ENCODE peak calls at places on chromosome 9, in six cellular contexts. M, T, Z, V, P and D are unnamed samples.

GRCh38 chr9:87226896-87227295 is 270.8 kb upstream of the DAPK1 start:
- DNase-seq in M (no peak), T (no peak), Z (peak; percentile 18), V (no peak), P (no peak), D (peak; percentile 16)

GRCh38 chr9:16417101-16417500 is 453.4 kb downstream of the BNC2 start:
- DNase-seq in M (no peak), T (no peak), Z (peak; percentile 96), V (no peak), P (no peak), D (peak; percentile 97)

GRCh38 chr9:128969491-128969890 is 22.0 kb downstream of the NUP188 start:
- DNase-seq in M (no peak), T (no peak), Z (peak; percentile 49), V (no peak), P (no peak), D (peak; percentile 52)

GRCh38 chr9:96047741-96048115 is 172.2 kb downstream of the ERCC6L2 start:
- DNase-seq in M (no peak), T (no peak), Z (no peak), V (no peak), P (peak; percentile 39), D (no peak)

GRCh38 chr9:137437691-137438590 is 3.2 kb downstream of the ENTPD8 start:
- DNase-seq in M (no peak), T (no peak), Z (no peak), V (no peak), P (peak; percentile 1), D (no peak)

GRCh38 chr9:126919193-126919592 is 4.6 kb downstream of the RALGPS1 start:
- DNase-seq in M (no peak), T (no peak), Z (no peak), V (no peak), P (no peak), D (no peak)

GRCh38 chr9:136225366-136225747 is 20.3 kb downstream of the QSOX2 start:
- DNase-seq in M (no peak), T (no peak), Z (no peak), V (no peak), P (no peak), D (no peak)

GRCh38 chr9:12657998-12658397 is 35.2 kb upstream of the TYRP1 start:
- DNase-seq in M (no peak), T (no peak), Z (no peak), V (no peak), P (no peak), D (no peak)

GRCh38 chr9:121268598-121269029 is 652 bp downstream of the GSN start:
- DNase-seq in M (peak; percentile 78), T (no peak), Z (no peak), V (no peak), P (no peak), D (no peak)

GRCh38 chr9:22392523-22392922 is 54.1 kb upstream of the DMRTA1 start:
- DNase-seq in M (no peak), T (no peak), Z (no peak), V (no peak), P (no peak), D (no peak)

DNA sequence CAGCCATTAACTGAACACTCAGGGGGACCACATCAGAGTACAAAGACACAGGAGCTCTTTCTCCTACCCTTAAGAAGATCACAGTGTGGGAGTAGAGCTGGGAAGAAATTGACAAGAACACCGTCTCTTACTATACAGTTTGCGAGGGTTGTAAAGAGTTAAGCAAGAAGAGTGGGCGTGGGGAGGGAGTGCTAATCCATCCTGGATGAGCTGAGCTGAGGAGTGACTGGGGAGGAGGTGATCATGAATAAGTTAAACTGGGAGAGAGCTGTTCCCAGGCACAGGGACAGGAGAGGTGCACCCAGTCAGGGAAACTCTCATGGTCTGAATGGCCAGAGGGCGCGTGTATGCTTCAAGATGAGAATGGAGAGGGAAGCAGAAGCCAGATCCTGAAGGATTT is 17.2 kb downstream of the TAF1L start:
- DNase-seq in M (no peak), T (no peak), Z (no peak), V (no peak), P (no peak), D (no peak)
- TF ChIP-seq CTCF in M (no peak), T (no peak), Z (no peak), V (no peak), P (no peak), D (no peak)

GRCh38 chr9:125204477-125204876 is 4.1 kb downstream of the RABEPK start:
- DNase-seq in M (no peak), T (no peak), Z (no peak), V (no peak), P (no peak), D (no peak)
- TF ChIP-seq CTCF in M (no peak), T (no peak), Z (no peak), V (no peak), P (no peak), D (no peak)

GRCh38 chr9:130368631-130369103 is 76.1 kb upstream of the ASS1 start:
- DNase-seq in M (no peak), T (no peak), Z (no peak), V (no peak), P (no peak), D (peak; percentile 21)
- TF ChIP-seq CTCF in M (no peak), T (no peak), Z (no peak), V (peak; percentile 38), P (no peak), D (peak; percentile 21)

DNA sequence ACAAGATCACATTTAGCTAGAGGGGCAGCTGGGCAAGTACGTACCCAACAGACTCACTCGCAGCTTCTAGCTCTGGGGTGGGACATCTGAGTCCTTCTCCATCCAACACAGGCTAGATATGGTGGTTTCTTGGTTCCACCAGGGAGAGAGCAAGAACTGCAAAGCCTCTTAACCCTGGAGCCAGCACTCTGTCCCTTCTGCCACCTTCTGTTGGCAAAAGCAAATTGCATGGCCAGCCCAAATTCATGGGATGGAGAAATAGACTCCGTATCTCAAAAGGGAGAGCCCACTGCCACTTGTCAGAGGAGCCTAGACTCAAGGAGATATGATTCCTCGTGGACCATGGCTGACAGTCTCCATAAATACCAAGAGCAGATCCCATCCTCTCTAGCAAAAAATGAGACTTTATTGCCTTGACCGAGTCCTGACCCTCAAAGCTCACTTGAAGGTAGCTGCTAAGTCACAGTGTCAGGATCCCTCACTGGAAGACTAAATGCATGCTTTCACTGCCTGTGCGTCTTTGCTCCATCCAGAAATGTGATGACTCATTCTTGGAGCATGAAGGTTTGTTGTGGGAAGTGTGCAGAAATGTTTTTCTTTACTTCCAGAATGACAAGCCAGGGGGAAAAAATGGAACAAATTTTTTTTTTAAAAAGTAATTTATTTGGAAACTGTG is 28.8 kb upstream of the ROR2 start:
- DNase-seq in M (no peak), T (no peak), Z (peak; percentile 85), V (peak; percentile 26), P (peak; percentile 29), D (peak; percentile 75)
- TF ChIP-seq CTCF in M (no peak), T (peak; percentile 64), Z (peak; percentile 43), V (peak; percentile 68), P (peak; percentile 53), D (peak; percentile 16)

GRCh38 chr9:78439866-78440830 is 143.2 kb downstream of the PSAT1 start:
- DNase-seq in M (no peak), T (no peak), Z (no peak), V (no peak), P (no peak), D (no peak)
- TF ChIP-seq CTCF in M (no peak), T (peak; percentile 45), Z (no peak), V (no peak), P (no peak), D (no peak)

GRCh38 chr9:37511006-37511714 is 25.4 kb downstream of the POLR1E start:
- DNase-seq in M (no peak), T (no peak), Z (no peak), V (peak; percentile 13), P (peak; percentile 41), D (no peak)
- TF ChIP-seq CTCF in M (no peak), T (no peak), Z (peak; percentile 15), V (peak; percentile 53), P (no peak), D (no peak)

GRCh38 chr9:2157277-2158105 is 142.3 kb downstream of the SMARCA2 start:
- DNase-seq in M (no peak), T (no peak), Z (peak; percentile 74), V (no peak), P (no peak), D (peak; percentile 62)

GRCh38 chr9:2159521-2160417 is 144.6 kb downstream of the SMARCA2 start:
- DNase-seq in M (no peak), T (no peak), Z (peak; percentile 54), V (no peak), P (no peak), D (peak; percentile 58)

GRCh38 chr9:2158729-2159128 is 143.6 kb downstream of the SMARCA2 start:
- DNase-seq in M (no peak), T (no peak), Z (no peak), V (no peak), P (no peak), D (peak; percentile 26)

GRCh38 chr9:2155966-2156365 is 140.8 kb downstream of the SMARCA2 start:
- DNase-seq in M (no peak), T (no peak), Z (no peak), V (no peak), P (no peak), D (no peak)

GRCh38 chr9:2158111-2158610 is 143.0 kb downstream of the SMARCA2 start:
- DNase-seq in M (peak; percentile 67), T (no peak), Z (peak; percentile 76), V (no peak), P (peak; percentile 32), D (peak; percentile 69)
- TF ChIP-seq CTCF in M (no peak), T (peak; percentile 53), Z (no peak), V (no peak), P (no peak), D (peak; percentile 27)